ENCODE peak calls at places on chromosome 12, in nine cellular contexts. One of them, this sample, is unnamed.

GRCh38 chr12:109800536-109800935 is 32.7 kb downstream of the TRPV4 start:
- DNase-seq in germinal center: no peak
- DNase-seq in NCI-H1694: no peak
- DNase-seq in Kasumi-1: no peak
- DNase-seq in KG1: no peak
- DNase-seq in Calu3: no peak
- DNase-seq in NCI-H1417 treated with DMSO at 0.1 percent for 48 hours: no peak
- DNase-seq in effector memory CD8-positive, alpha-beta T cell: no peak
- DNase-seq in GM10248: no peak
- DNase-seq in this sample: no peak

GRCh38 chr12:33617218-33617617 is 177.6 kb upstream of the SYT10 start:
- DNase-seq in NCI-H1417 treated with DMSO at 0.1 percent for 48 hours: no peak
- DNase-seq in NCI-H1694: no peak
- DNase-seq in Calu3: no peak
- DNase-seq in Kasumi-1: no peak
- DNase-seq in germinal center: no peak
- DNase-seq in GM10248: no peak
- DNase-seq in KG1: no peak
- DNase-seq in effector memory CD8-positive, alpha-beta T cell: no peak
- DNase-seq in this sample: no peak

GRCh38 chr12:14384783-14385638 is 19.5 kb downstream of the ATF7IP start:
- DNase-seq in Calu3: peak
- DNase-seq in NCI-H1694: peak
- DNase-seq in Kasumi-1: peak
- DNase-seq in germinal center: peak
- DNase-seq in effector memory CD8-positive, alpha-beta T cell: peak
- DNase-seq in GM10248: peak
- DNase-seq in NCI-H1417 treated with DMSO at 0.1 percent for 48 hours: peak
- DNase-seq in KG1: peak
- DNase-seq in this sample: peak

GRCh38 chr12:48000878-48001321 is 3.4 kb downstream of the COL2A1 start:
- DNase-seq in effector memory CD8-positive, alpha-beta T cell: no peak
- DNase-seq in Calu3: peak
- DNase-seq in KG1: no peak
- DNase-seq in Kasumi-1: no peak
- DNase-seq in NCI-H1417 treated with DMSO at 0.1 percent for 48 hours: peak
- DNase-seq in NCI-H1694: peak
- DNase-seq in GM10248: no peak
- DNase-seq in germinal center: no peak
- DNase-seq in this sample: peak

GRCh38 chr12:32944195-32944594 is 47.6 kb upstream of the PKP2 start:
- DNase-seq in effector memory CD8-positive, alpha-beta T cell: no peak
- DNase-seq in KG1: no peak
- DNase-seq in NCI-H1417 treated with DMSO at 0.1 percent for 48 hours: no peak
- DNase-seq in germinal center: no peak
- DNase-seq in NCI-H1694: no peak
- DNase-seq in Calu3: no peak
- DNase-seq in GM10248: no peak
- DNase-seq in Kasumi-1: no peak
- DNase-seq in this sample: no peak

GRCh38 chr12:42129595-42130204 is 15.0 kb downstream of the GXYLT1 start:
- DNase-seq in NCI-H1417 treated with DMSO at 0.1 percent for 48 hours: no peak
- DNase-seq in KG1: no peak
- DNase-seq in germinal center: no peak
- DNase-seq in effector memory CD8-positive, alpha-beta T cell: no peak
- DNase-seq in NCI-H1694: peak
- DNase-seq in GM10248: no peak
- DNase-seq in Kasumi-1: peak
- DNase-seq in Calu3: peak
- DNase-seq in this sample: peak

GRCh38 chr12:108358580-108358965 is 19.5 kb upstream of the CMKLR1 start:
- DNase-seq in Kasumi-1: no peak
- DNase-seq in NCI-H1694: no peak
- DNase-seq in Calu3: no peak
- DNase-seq in NCI-H1417 treated with DMSO at 0.1 percent for 48 hours: no peak
- DNase-seq in effector memory CD8-positive, alpha-beta T cell: no peak
- DNase-seq in germinal center: no peak
- DNase-seq in KG1: no peak
- DNase-seq in GM10248: no peak
- DNase-seq in this sample: no peak

GRCh38 chr12:89162704-89163261 is 189.5 kb downstream of the DUSP6 start:
- DNase-seq in Kasumi-1: peak
- DNase-seq in effector memory CD8-positive, alpha-beta T cell: no peak
- DNase-seq in NCI-H1417 treated with DMSO at 0.1 percent for 48 hours: no peak
- DNase-seq in germinal center: no peak
- DNase-seq in KG1: peak
- DNase-seq in Calu3: no peak
- DNase-seq in GM10248: no peak
- DNase-seq in NCI-H1694: no peak
- DNase-seq in this sample: peak

GRCh38 chr12:130435331-130435730 is 97.6 kb downstream of the PIWIL1 start:
- DNase-seq in NCI-H1417 treated with DMSO at 0.1 percent for 48 hours: no peak
- DNase-seq in Kasumi-1: no peak
- DNase-seq in germinal center: no peak
- DNase-seq in effector memory CD8-positive, alpha-beta T cell: no peak
- DNase-seq in KG1: no peak
- DNase-seq in NCI-H1694: no peak
- DNase-seq in Calu3: no peak
- DNase-seq in GM10248: no peak
- DNase-seq in this sample: no peak

GRCh38 chr12:58916891-58917570 is 3.3 kb downstream of the LRIG3 start:
- DNase-seq in NCI-H1694: no peak
- DNase-seq in Kasumi-1: no peak
- DNase-seq in effector memory CD8-positive, alpha-beta T cell: no peak
- DNase-seq in GM10248: no peak
- DNase-seq in KG1: no peak
- DNase-seq in NCI-H1417 treated with DMSO at 0.1 percent for 48 hours: no peak
- DNase-seq in germinal center: no peak
- DNase-seq in Calu3: peak
- DNase-seq in this sample: peak

GRCh38 chr12:121033625-121034349 is 5.3 kb downstream of the OASL start:
- DNase-seq in Kasumi-1: peak
- DNase-seq in Calu3: peak
- DNase-seq in NCI-H1417 treated with DMSO at 0.1 percent for 48 hours: no peak
- DNase-seq in KG1: no peak
- DNase-seq in effector memory CD8-positive, alpha-beta T cell: peak
- DNase-seq in germinal center: no peak
- DNase-seq in GM10248: no peak
- DNase-seq in NCI-H1694: no peak
- DNase-seq in this sample: peak

GRCh38 chr12:104672096-104672445 is 215.3 kb downstream of the CHST11 start:
- DNase-seq in NCI-H1694: no peak
- DNase-seq in NCI-H1417 treated with DMSO at 0.1 percent for 48 hours: no peak
- DNase-seq in KG1: no peak
- DNase-seq in Kasumi-1: no peak
- DNase-seq in Calu3: no peak
- DNase-seq in effector memory CD8-positive, alpha-beta T cell: no peak
- DNase-seq in GM10248: no peak
- DNase-seq in germinal center: no peak
- DNase-seq in this sample: no peak

GRCh38 chr12:84842406-84843013 is 70.1 kb downstream of the SLC6A15 start:
- DNase-seq in Calu3: peak
- DNase-seq in GM10248: peak
- DNase-seq in KG1: no peak
- DNase-seq in NCI-H1694: peak
- DNase-seq in Kasumi-1: peak
- DNase-seq in germinal center: peak
- DNase-seq in effector memory CD8-positive, alpha-beta T cell: no peak
- DNase-seq in NCI-H1417 treated with DMSO at 0.1 percent for 48 hours: no peak
- DNase-seq in this sample: peak

GRCh38 chr12:116559330-116560080 is at the start of gene MAP1LC3B2:
- DNase-seq in KG1: peak
- DNase-seq in Kasumi-1: peak
- DNase-seq in NCI-H1417 treated with DMSO at 0.1 percent for 48 hours: no peak
- DNase-seq in germinal center: peak
- DNase-seq in effector memory CD8-positive, alpha-beta T cell: peak
- DNase-seq in NCI-H1694: no peak
- DNase-seq in Calu3: peak
- DNase-seq in GM10248: peak
- DNase-seq in this sample: peak

GRCh38 chr12:125245601-125246345 is 180.5 kb downstream of the AACS start:
- DNase-seq in effector memory CD8-positive, alpha-beta T cell: no peak
- DNase-seq in Calu3: no peak
- DNase-seq in KG1: no peak
- DNase-seq in NCI-H1694: no peak
- DNase-seq in germinal center: no peak
- DNase-seq in Kasumi-1: no peak
- DNase-seq in GM10248: no peak
- DNase-seq in NCI-H1417 treated with DMSO at 0.1 percent for 48 hours: no peak
- DNase-seq in this sample: peak

GRCh38 chr12:92933606-92934005 is 4.5 kb upstream of the EEA1 start:
- DNase-seq in GM10248: no peak
- DNase-seq in NCI-H1694: no peak
- DNase-seq in Calu3: no peak
- DNase-seq in KG1: no peak
- DNase-seq in germinal center: no peak
- DNase-seq in NCI-H1417 treated with DMSO at 0.1 percent for 48 hours: no peak
- DNase-seq in Kasumi-1: no peak
- DNase-seq in effector memory CD8-positive, alpha-beta T cell: no peak
- DNase-seq in this sample: no peak

GRCh38 chr12:51788876-51789275 is 59.6 kb downstream of the FIGNL2 start:
- DNase-seq in effector memory CD8-positive, alpha-beta T cell: no peak
- DNase-seq in GM10248: no peak
- DNase-seq in NCI-H1417 treated with DMSO at 0.1 percent for 48 hours: no peak
- DNase-seq in Calu3: no peak
- DNase-seq in Kasumi-1: no peak
- DNase-seq in KG1: no peak
- DNase-seq in germinal center: no peak
- DNase-seq in NCI-H1694: no peak
- DNase-seq in this sample: peak

GRCh38 chr12:124630791-124631313 is 63.4 kb upstream of the NCOR2 start:
- DNase-seq in KG1: no peak
- DNase-seq in effector memory CD8-positive, alpha-beta T cell: no peak
- DNase-seq in NCI-H1694: no peak
- DNase-seq in GM10248: no peak
- DNase-seq in NCI-H1417 treated with DMSO at 0.1 percent for 48 hours: no peak
- DNase-seq in Calu3: no peak
- DNase-seq in germinal center: no peak
- DNase-seq in Kasumi-1: no peak
- DNase-seq in this sample: no peak

GRCh38 chr12:80849367-80849766 is 88.4 kb downstream of the LIN7A start:
- DNase-seq in germinal center: no peak
- DNase-seq in KG1: no peak
- DNase-seq in effector memory CD8-positive, alpha-beta T cell: no peak
- DNase-seq in GM10248: no peak
- DNase-seq in Calu3: no peak
- DNase-seq in Kasumi-1: no peak
- DNase-seq in NCI-H1417 treated with DMSO at 0.1 percent for 48 hours: peak
- DNase-seq in NCI-H1694: no peak
- DNase-seq in this sample: no peak

GRCh38 chr12:44653886-44654527 is 222.1 kb downstream of the NELL2 start:
- DNase-seq in germinal center: no peak
- DNase-seq in Calu3: no peak
- DNase-seq in NCI-H1417 treated with DMSO at 0.1 percent for 48 hours: no peak
- DNase-seq in KG1: no peak
- DNase-seq in effector memory CD8-positive, alpha-beta T cell: no peak
- DNase-seq in GM10248: no peak
- DNase-seq in NCI-H1694: no peak
- DNase-seq in Kasumi-1: no peak
- DNase-seq in this sample: no peak

GRCh38 chr12:114221976-114222630 is 183.8 kb downstream of the TBX5 start:
- DNase-seq in GM10248: no peak
- DNase-seq in Calu3: no peak
- DNase-seq in KG1: no peak
- DNase-seq in NCI-H1694: no peak
- DNase-seq in effector memory CD8-positive, alpha-beta T cell: no peak
- DNase-seq in germinal center: no peak
- DNase-seq in Kasumi-1: no peak
- DNase-seq in NCI-H1417 treated with DMSO at 0.1 percent for 48 hours: no peak
- DNase-seq in this sample: no peak

GRCh38 chr12:118307069-118307954 is 65.4 kb downstream of the TAOK3 start:
- DNase-seq in NCI-H1694: no peak
- DNase-seq in Calu3: no peak
- DNase-seq in GM10248: peak
- DNase-seq in KG1: no peak
- DNase-seq in germinal center: no peak
- DNase-seq in effector memory CD8-positive, alpha-beta T cell: no peak
- DNase-seq in Kasumi-1: peak
- DNase-seq in NCI-H1417 treated with DMSO at 0.1 percent for 48 hours: no peak
- DNase-seq in this sample: peak

GRCh38 chr12:71947645-71948105 is 9.0 kb downstream of the TPH2 start:
- DNase-seq in Kasumi-1: no peak
- DNase-seq in KG1: no peak
- DNase-seq in NCI-H1417 treated with DMSO at 0.1 percent for 48 hours: peak
- DNase-seq in effector memory CD8-positive, alpha-beta T cell: no peak
- DNase-seq in germinal center: no peak
- DNase-seq in NCI-H1694: peak
- DNase-seq in Calu3: peak
- DNase-seq in GM10248: no peak
- DNase-seq in this sample: peak

GRCh38 chr12:56315256-56315625 is 547 bp downstream of the CNPY2 start:
- DNase-seq in effector memory CD8-positive, alpha-beta T cell: no peak
- DNase-seq in Kasumi-1: no peak
- DNase-seq in GM10248: no peak
- DNase-seq in germinal center: no peak
- DNase-seq in Calu3: no peak
- DNase-seq in NCI-H1694: no peak
- DNase-seq in KG1: no peak
- DNase-seq in NCI-H1417 treated with DMSO at 0.1 percent for 48 hours: no peak
- DNase-seq in this sample: no peak

GRCh38 chr12:50151047-50151687 is 16.0 kb downstream of the CERS5 start:
- DNase-seq in NCI-H1417 treated with DMSO at 0.1 percent for 48 hours: no peak
- DNase-seq in GM10248: no peak
- DNase-seq in Kasumi-1: no peak
- DNase-seq in KG1: no peak
- DNase-seq in effector memory CD8-positive, alpha-beta T cell: no peak
- DNase-seq in NCI-H1694: no peak
- DNase-seq in Calu3: no peak
- DNase-seq in germinal center: no peak
- DNase-seq in this sample: peak

This sample was measured in foreskin fibroblast.